ENCODE peak calls at places on chromosomes 12 and 14, in eight cellular contexts. W is GM23338, S is SK-N-SH, M is MM.1S, B is HCT116, J is neural progenitor cell, Q is PC-3, A is OCI-LY7. C is an unnamed sample.

GRCh38 chr12:45991289-45992249 is 1.2 kb upstream of the SCAF11 start:
- DNase-seq in A (peak; percentile 86), J (peak; percentile 75), B (peak; percentile 59), Q (peak; percentile 72), M (peak; percentile 81), S (peak; percentile 79), W (peak; percentile 72), C (peak; percentile 82)

GRCh38 chr14:89750909-89751502 is 203.5 kb downstream of the EFCAB11 start:
- DNase-seq in B (no peak), A (no peak), Q (no peak), S (no peak), J (no peak), M (no peak), W (no peak), C (no peak)

GRCh38 chr12:121507984-121508383 is 72.8 kb downstream of the KDM2B start:
- DNase-seq in A (no peak), Q (no peak), W (no peak), M (no peak), B (no peak), J (no peak), S (no peak), C (no peak)

GRCh38 chr12:3172124-3173007 is 95.2 kb downstream of the TSPAN9 start:
- DNase-seq in M (no peak), J (no peak), W (peak; percentile 44), S (peak; percentile 81), Q (no peak), A (no peak), B (no peak), C (no peak)

GRCh38 chr12:105931762-105932587 is 206.8 kb downstream of the NUAK1 start:
- DNase-seq in B (no peak), A (no peak), S (no peak), W (no peak), J (peak; percentile 39), M (no peak), Q (no peak), C (no peak)

GRCh38 chr14:77458249-77458950 is 507 bp downstream of the AHSA1 start:
- DNase-seq in B (no peak), M (peak; percentile 23), A (peak; percentile 77), J (peak; percentile 68), S (peak; percentile 59), Q (peak; percentile 43), W (peak; percentile 65), C (peak; percentile 58)

GRCh38 chr14:24139272-24139934 is 2.0 kb downstream of the EMC9 start:
- DNase-seq in W (peak; percentile 38), Q (peak; percentile 35), B (no peak), J (no peak), M (no peak), S (no peak), A (no peak), C (no peak)

GRCh38 chr12:112319395-112319794 is 62.8 kb downstream of the HECTD4 start:
- DNase-seq in B (no peak), J (no peak), A (no peak), M (no peak), Q (no peak), W (no peak), S (no peak), C (no peak)

GRCh38 chr12:124774462-124775167 is 89.0 kb downstream of the SCARB1 start:
- DNase-seq in Q (peak; percentile 76), B (no peak), J (no peak), M (peak; percentile 67), A (peak; percentile 45), W (no peak), S (no peak), C (no peak)

GRCh38 chr14:101017806-101018560 is 114.5 kb upstream of the RTL1 start:
- DNase-seq in M (no peak), W (no peak), B (no peak), S (no peak), Q (no peak), J (no peak), A (no peak), C (no peak)

GRCh38 chr12:98224584-98225221 is 290.7 kb upstream of the TMPO start:
- DNase-seq in S (no peak), B (no peak), J (no peak), A (peak; percentile 77), Q (no peak), M (peak; percentile 84), W (no peak), C (peak; percentile 28)

DNA sequence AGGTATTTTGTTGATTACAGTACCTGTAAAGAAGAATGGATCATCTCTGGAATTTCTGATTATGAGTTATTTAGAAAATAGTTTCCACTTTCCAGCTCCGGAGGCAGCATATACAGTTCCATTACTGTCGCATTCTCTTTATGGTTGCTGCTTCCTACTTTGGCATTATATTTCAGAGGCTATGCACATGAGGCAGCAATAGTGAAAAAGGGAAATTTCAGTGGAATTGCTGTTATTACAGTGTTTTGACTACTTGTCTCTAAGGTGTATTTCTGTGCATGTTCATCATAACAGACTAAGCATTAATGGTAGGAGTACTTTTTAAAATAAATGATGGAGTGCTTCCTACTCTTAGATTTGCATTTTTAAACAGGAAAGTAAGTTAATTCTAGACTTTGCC is 10.2 kb downstream of the GNG2 start:
- DNase-seq in W (no peak), Q (no peak), J (no peak), A (no peak), S (no peak), B (no peak), M (no peak), C (no peak)
- H3K4me3 ChIP-seq in W (no peak overlapping the region), Q (no peak overlapping the region), J (no peak overlapping the region), A (no peak overlapping the region), S (no peak overlapping the region), B (no peak overlapping the region), M (no peak overlapping the region), C (no peak overlapping the region)

DNA sequence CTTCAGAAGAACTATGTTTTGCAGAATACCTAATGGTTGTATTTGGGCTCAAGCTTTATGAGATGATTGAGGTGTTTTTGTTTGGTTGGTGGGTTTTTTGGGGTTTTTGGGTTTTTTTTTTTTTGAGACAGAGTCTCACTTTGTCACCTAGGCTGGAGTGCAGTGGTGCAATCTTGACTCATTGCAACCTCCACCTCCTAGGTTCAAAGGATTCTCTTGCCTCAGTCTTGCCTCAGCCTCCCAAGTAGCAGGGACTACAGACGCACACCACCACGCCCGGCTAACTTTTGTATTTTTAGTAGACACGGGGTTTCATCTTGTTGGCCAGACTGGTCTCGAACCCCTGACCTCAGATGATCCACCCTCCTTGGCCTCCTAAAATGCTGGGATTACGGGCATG is 39.6 kb downstream of the ARL1 start:
- DNase-seq in S (no peak), A (no peak), B (no peak), J (no peak), W (no peak), Q (no peak), M (no peak), C (no peak)
- TF ChIP-seq EZH2phosphoT487 in S (no peak), A (no peak), B (no peak), J (no peak), W (no peak), Q (no peak), M (no peak), C (no peak)

GRCh38 chr12:31818623-31819268 is 89.9 kb upstream of the AMN1 start:
- DNase-seq in J (no peak), B (no peak), W (no peak), M (no peak), A (no peak), S (no peak), Q (no peak), C (no peak)

GRCh38 chr12:31807773-31808097 is 78.9 kb upstream of the AMN1 start:
- DNase-seq in B (no peak), M (no peak), S (no peak), J (no peak), W (no peak), Q (no peak), A (no peak), C (no peak)

GRCh38 chr12:31817120-31817519 is 88.3 kb upstream of the AMN1 start:
- DNase-seq in J (no peak), B (no peak), S (no peak), W (no peak), Q (no peak), A (no peak), M (no peak), C (no peak)

GRCh38 chr12:31815096-31815495 is 86.3 kb upstream of the AMN1 start:
- DNase-seq in Q (no peak), A (no peak), J (no peak), W (no peak), B (no peak), S (no peak), M (no peak), C (peak; percentile 34)

GRCh38 chr12:31813305-31813704 is 84.5 kb upstream of the AMN1 start:
- DNase-seq in A (no peak), W (peak; percentile 71), B (no peak), M (no peak), S (no peak), Q (no peak), J (peak; percentile 53), C (peak; percentile 26)
- TF ChIP-seq CTCF in A (peak; percentile 44), W (peak; percentile 51), B (peak; percentile 19), M (no peak), S (no peak), Q (no peak), J (peak; percentile 35), C (peak; percentile 22)

DNA sequence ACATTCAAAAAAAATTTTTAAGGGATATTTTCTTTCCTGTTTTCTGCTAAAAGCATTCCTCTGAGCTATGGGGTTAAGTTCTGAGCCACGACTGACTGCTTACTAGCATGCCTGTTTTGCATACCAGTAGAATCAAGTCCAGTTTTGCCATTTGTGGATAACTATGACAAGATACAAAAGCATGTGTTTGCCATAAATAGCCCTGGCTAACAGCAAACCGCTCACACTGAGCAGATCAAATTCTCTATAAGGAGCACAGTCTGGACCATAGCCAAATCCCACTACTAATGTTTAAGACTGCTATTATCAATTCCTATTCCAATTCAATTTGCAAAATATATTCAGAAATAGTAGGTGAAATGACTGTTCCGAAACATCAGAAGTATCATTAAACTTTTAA is 3.2 kb downstream of the CFL2 start:
- DNase-seq in W (no peak), M (peak; percentile 74), A (peak; percentile 83), Q (peak; percentile 33), J (no peak), S (peak; percentile 59), B (no peak), C (peak; percentile 25)
- H3K4me3 ChIP-seq in W (no peak overlapping the region), M (peak overlapping the region; percentile 15), A (peak overlapping the region; percentile 92), Q (no peak overlapping the region), J (no peak overlapping the region), S (no peak overlapping the region), B (no peak overlapping the region), C (no peak overlapping the region)

C was measured in hepatocyte.